ENCODE peak calls at places on chromosomes 4 and X, in four cellular contexts. P is small intestine, O is A549, E is upper lobe of right lung. Q is an unnamed sample.
A peak's percentile ranks its signal among the peaks of the same experiment; 100 is the strongest.

GRCh38 chrX:154485150-154486051 is 1.0 kb downstream of the UBL4A start:
- DNase-seq in P (no peak), O (no peak), E (no peak), Q (no peak)

GRCh38 chr4:78601013-78601412 is 49.4 kb downstream of the ANXA3 start:
- DNase-seq in P (peak; percentile 22), O (no peak), E (no peak), Q (no peak)

GRCh38 chrX:23478561-23478960 is 143.9 kb downstream of the PTCHD1 start:
- DNase-seq in P (no peak), O (no peak), E (no peak), Q (no peak)

GRCh38 chr4:72945719-72946336 is 123.7 kb downstream of the COX18 start:
- DNase-seq in P (no peak), O (no peak), E (no peak), Q (no peak)

GRCh38 chrX:132664273-132664672 is 175.4 kb upstream of the MBNL3 start:
- DNase-seq in P (no peak), O (no peak), E (no peak), Q (no peak)

GRCh38 chrX:154401045-154401799 is 3.0 kb downstream of the RPL10 start:
- DNase-seq in P (peak; percentile 28), O (no peak), E (no peak), Q (no peak)

GRCh38 chr4:79598801-79599200 is 190.8 kb upstream of the GK2 start:
- DNase-seq in P (no peak), O (no peak), E (no peak), Q (no peak)

GRCh38 chr4:98481167-98481566 is 177.2 kb downstream of the TSPAN5 start:
- DNase-seq in P (peak; percentile 13), O (no peak), E (no peak), Q (no peak)

GRCh38 chr4:109957227-109957626 is 44.5 kb downstream of the EGF start:
- DNase-seq in P (no peak), O (no peak), E (no peak), Q (no peak)

GRCh38 chr4:187908079-187908501 is 87.5 kb upstream of the ZFP42 start:
- DNase-seq in P (no peak), O (no peak), E (no peak), Q (no peak)

GRCh38 chrX:20693071-20693470 is 426.4 kb upstream of the RPS6KA3 start:
- DNase-seq in P (no peak), O (no peak), E (no peak), Q (no peak)

GRCh38 chr4:82718067-82718935 is 80.3 kb downstream of the SCD5 start:
- DNase-seq in P (no peak), O (no peak), E (no peak), Q (no peak)

GRCh38 chrX:72306085-72306801 is 529 bp upstream of the CITED1 start:
- DNase-seq in P (no peak), O (peak; percentile 30), E (no peak), Q (no peak)
- H3K4me3 ChIP-seq in P (peak overlapping the region; percentile 58), O (peak overlapping the region; percentile 63), E (peak overlapping the region; percentile 46), Q (peak overlapping the region; percentile 44)

GRCh38 chrX:155745792-155746191 is 133.0 kb upstream of the TMLHE start:
- DNase-seq in P (peak; percentile 72), O (no peak), E (no peak), Q (no peak)

GRCh38 chrX:155747520-155747919 is 133.6 kb upstream of the VAMP7 start:
- DNase-seq in P (peak; percentile 83), O (no peak), E (no peak), Q (no peak)

GRCh38 chrX:155744534-155744933 is 131.8 kb upstream of the TMLHE start:
- DNase-seq in P (peak; percentile 24), O (no peak), E (no peak), Q (no peak)
- H3K4me3 ChIP-seq in P (no peak overlapping the region), O (no peak overlapping the region), E (no peak overlapping the region), Q (no peak overlapping the region)

GRCh38 chr4:1873291-1873690 is 2.1 kb downstream of the NSD2 start:
- DNase-seq in P (no peak), O (no peak), E (no peak), Q (no peak)

GRCh38 chr4:1874207-1874606 is 3.0 kb downstream of the NSD2 start:
- DNase-seq in P (no peak), O (no peak), E (no peak), Q (no peak)

GRCh38 chr4:1873776-1874175 is 2.6 kb downstream of the NSD2 start:
- DNase-seq in P (no peak), O (no peak), E (no peak), Q (no peak)

GRCh38 chr4:1871471-1872021 is 353 bp downstream of the NSD2 start:
- DNase-seq in P (no peak), O (no peak), E (peak; percentile 77), Q (no peak)

DNA sequence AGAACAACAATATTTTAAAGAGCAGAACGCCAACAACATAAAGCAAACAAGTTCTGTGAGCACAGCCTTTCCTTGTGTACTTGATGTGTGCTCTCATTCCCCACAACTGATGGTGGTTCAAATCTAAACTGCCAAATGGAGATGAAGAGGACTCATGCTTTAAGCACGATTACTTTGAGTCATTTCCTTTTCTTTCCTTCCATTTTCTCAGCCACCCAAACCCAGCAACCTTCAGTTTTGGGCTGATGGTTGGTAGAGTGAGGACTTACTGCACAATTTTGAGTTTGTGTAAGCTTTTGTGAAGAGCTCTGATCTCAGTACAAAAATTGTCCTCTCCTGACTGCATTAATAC is 1.7 kb downstream of the NSD2 start:
- DNase-seq in P (no peak), O (no peak), E (no peak), Q (peak; percentile 55)
- H3K4me3 ChIP-seq in P (no peak overlapping the region), O (peak overlapping the region; percentile 85), E (no peak overlapping the region), Q (peak overlapping the region; percentile 70)

GRCh38 chr4:108049406-108049805 is 59.7 kb downstream of the HADH start:
- DNase-seq in P (peak; percentile 58), O (no peak), E (no peak), Q (no peak)
- H3K4me3 ChIP-seq in P (peak overlapping the region; percentile 22), O (no peak overlapping the region), E (no peak overlapping the region), Q (no peak overlapping the region)